ENCODE peak calls at places on chromosomes 11 and 22, in four cellular contexts. P, M, W and L are unnamed samples. For H3K4me1, the result is how much of the 10 kb centered on the place peaks cover.

GRCh38 chr11:113202431-113202830 is 112.0 kb upstream of the TTC12 start:
- DNase-seq in P (no peak), M (no peak), W (no peak), L (no peak)

GRCh38 chr11:70736937-70737640 is 338.8 kb downstream of the CTTN start:
- DNase-seq in P (no peak), M (no peak), W (no peak), L (no peak)

GRCh38 chr22:45518580-45518991 is 15.9 kb downstream of the FBLN1 start:
- DNase-seq in P (no peak), M (no peak), W (no peak), L (no peak)

GRCh38 chr11:132590554-132590953 is 941.7 kb downstream of the OPCML start:
- DNase-seq in P (no peak), M (no peak), W (no peak), L (no peak)

GRCh38 chr22:41917906-41918791 is 3.3 kb upstream of the SHISA8 start:
- DNase-seq in P (peak), M (peak), W (no peak), L (peak)

GRCh38 chr22:38864361-38865191 is 7.4 kb downstream of the CBX6 start:
- DNase-seq in P (no peak), M (peak), W (no peak), L (peak)

GRCh38 chr11:121467965-121468364 is 15.2 kb upstream of the SORL1-AS1 start:
- DNase-seq in P (no peak), M (no peak), W (no peak), L (no peak)

GRCh38 chr11:131041331-131042040 is 125.2 kb upstream of the SNX19 start:
- DNase-seq in P (no peak), M (no peak), W (no peak), L (no peak)

GRCh38 chr11:19566583-19567379 is 145.9 kb upstream of the NAV2 start:
- DNase-seq in P (no peak), M (no peak), W (no peak), L (no peak)

DNA sequence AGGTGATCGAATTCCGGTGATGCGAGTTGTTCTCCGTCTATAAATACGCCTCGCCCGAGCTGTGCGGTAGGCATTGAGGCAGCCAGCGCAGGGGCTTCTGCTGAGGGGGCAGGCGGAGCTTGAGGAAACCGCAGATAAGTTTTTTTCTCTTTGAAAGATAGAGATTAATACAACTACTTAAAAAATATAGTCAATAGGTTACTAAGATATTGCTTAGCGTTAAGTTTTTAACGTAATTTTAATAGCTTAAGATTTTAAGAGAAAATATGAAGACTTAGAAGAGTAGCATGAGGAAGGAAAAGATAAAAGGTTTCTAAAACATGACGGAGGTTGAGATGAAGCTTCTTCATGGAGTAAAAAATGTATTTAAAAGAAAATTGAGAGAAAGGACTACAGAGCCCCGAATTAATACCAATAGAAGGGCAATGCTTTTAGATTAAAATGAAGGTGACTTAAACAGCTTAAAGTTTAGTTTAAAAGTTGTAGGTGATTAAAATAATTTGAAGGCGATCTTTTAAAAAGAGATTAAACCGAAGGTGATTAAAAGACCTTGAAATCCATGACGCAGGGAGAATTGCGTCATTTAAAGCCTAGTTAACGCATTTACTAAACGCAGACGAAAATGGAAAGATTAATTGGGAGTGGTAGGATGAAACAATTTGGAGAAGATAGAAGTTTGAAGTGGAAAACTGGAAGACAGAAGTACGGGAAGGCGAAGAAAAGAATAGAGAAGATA is at the start of gene MALAT1:
- DNase-seq in P (peak), M (peak), W (peak), L (peak)
- H3K4me1 ChIP-seq in P (under half), M (under half), W (under half), L (under half)

GRCh38 chr11:96333076-96333744 is 9.8 kb downstream of the MAML2 start:
- DNase-seq in P (no peak), M (no peak), W (no peak), L (no peak)

GRCh38 chr11:96332236-96332761 is 10.7 kb downstream of the MAML2 start:
- DNase-seq in P (no peak), M (no peak), W (no peak), L (no peak)

GRCh38 chr11:96337541-96338530 is 5.2 kb downstream of the MAML2 start:
- DNase-seq in P (no peak), M (no peak), W (no peak), L (no peak)

GRCh38 chr11:96334219-96334618 is 8.8 kb downstream of the MAML2 start:
- DNase-seq in P (no peak), M (no peak), W (no peak), L (no peak)

DNA sequence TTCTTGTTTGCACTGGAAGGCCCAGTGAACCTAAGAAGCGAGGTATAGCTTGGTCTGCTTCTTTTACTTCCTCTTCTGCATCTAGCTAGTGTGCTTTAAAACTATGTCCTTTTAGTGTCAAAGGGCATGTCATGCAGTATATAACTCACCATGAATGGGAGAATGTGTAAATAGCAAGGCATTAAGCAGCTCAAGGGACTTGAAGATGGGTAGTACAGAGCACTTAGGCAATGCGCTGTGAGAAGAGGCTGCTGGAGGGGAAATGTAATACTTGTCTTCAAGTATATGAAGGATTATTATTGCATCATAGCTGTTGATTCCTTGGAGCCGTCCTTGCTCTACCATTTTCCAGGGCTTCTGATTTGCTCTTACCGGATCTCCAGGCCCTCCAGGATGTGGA is 7.6 kb downstream of the MAML2 start:
- DNase-seq in P (no peak), M (no peak), W (no peak), L (no peak)
- H3K4me1 ChIP-seq in P (under half), M (under half), W (under half), L (under half)

DNA sequence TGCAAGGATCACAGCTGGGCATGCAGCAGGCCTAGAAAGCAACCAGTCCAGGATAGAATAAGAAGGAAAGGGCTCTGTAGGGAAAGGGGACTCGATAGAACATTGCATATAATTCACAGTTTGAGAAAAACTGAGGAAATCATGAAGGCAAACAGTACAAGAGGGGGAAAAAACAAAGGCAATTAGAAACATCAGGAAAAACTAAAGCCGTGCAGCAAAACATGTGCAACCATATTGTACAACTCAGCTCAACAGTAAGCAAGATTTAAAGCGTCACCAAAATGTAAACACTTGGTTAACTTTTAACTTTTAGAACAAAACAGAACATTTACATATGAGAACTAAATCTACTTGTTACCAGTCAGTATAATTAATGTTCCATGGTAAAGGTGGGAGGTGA is 8.5 kb downstream of the APOL3 start:
- DNase-seq in P (no peak), M (no peak), W (no peak), L (no peak)
- H3K4me1 ChIP-seq in P (under half), M (under half), W (under half), L (half or more)

DNA sequence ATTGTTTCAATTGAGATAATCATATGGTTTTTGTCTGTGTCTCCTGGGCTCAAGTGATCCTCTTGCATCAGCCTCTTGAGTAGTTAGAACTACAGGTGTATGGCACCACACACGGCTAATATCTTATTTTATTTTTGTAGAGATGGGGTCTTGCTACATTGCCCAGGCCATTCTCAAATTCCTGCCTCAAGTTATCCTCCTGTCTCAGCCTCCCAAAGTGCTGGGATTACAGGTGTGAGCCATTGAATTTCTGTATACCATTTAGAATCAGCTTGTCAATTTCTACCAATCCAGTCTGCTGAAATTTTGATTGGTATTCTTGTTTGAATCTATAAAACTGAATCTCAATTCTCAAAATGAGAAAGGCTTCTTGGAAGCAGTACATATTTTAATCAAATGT is 10.4 kb upstream of the KAT5 start:
- DNase-seq in P (no peak), M (no peak), W (no peak), L (no peak)
- H3K4me1 ChIP-seq in P (under half), M (under half), W (under half), L (under half)

GRCh38 chr11:48014917-48015316 is 34.6 kb downstream of the PTPRJ start:
- DNase-seq in P (no peak), M (no peak), W (no peak), L (no peak)

GRCh38 chr11:48013269-48013901 is 33.0 kb downstream of the PTPRJ start:
- DNase-seq in P (peak), M (no peak), W (no peak), L (peak)

GRCh38 chr11:48007677-48008076 is 27.3 kb downstream of the PTPRJ start:
- DNase-seq in P (no peak), M (no peak), W (no peak), L (peak)

GRCh38 chr11:48012051-48012391 is 31.7 kb downstream of the PTPRJ start:
- DNase-seq in P (no peak), M (no peak), W (no peak), L (no peak)

GRCh38 chr11:48011125-48012050 is 31.0 kb downstream of the PTPRJ start:
- DNase-seq in P (no peak), M (no peak), W (no peak), L (no peak)
- H3K4me1 ChIP-seq in P (half or more), M (under half), W (under half), L (under half)

GRCh38 chr11:64869571-64870175 is 8.7 kb downstream of the EHD1 start:
- DNase-seq in P (no peak), M (no peak), W (no peak), L (no peak)

GRCh38 chr11:64867748-64868462 is 10.5 kb downstream of the EHD1 start:
- DNase-seq in P (no peak), M (no peak), W (no peak), L (no peak)

GRCh38 chr11:64868904-64869570 is 9.4 kb downstream of the EHD1 start:
- DNase-seq in P (peak), M (no peak), W (no peak), L (no peak)

GRCh38 chr11:64870893-64871849 is 7.2 kb downstream of the EHD1 start:
- DNase-seq in P (no peak), M (no peak), W (no peak), L (peak)

GRCh38 chr11:64870176-64870892 is 8.1 kb downstream of the EHD1 start:
- DNase-seq in P (no peak), M (peak), W (no peak), L (peak)
- H3K4me1 ChIP-seq in P (half or more), M (half or more), W (under half), L (half or more)